ENCODE peak calls at places on chromosomes 2 and 18, in ten cellular contexts. Y, I, V, W, N, F, C, Q, D and G are unnamed samples.

GRCh38 chr2:110853516-110853915 is 121.1 kb downstream of the ACOXL start:
- DNase-seq in Q (no peak), Y (peak), V (peak), W (peak), F (no peak), C (peak), I (no peak), N (peak), D (peak), G (no peak)

GRCh38 chr2:192246297-192246696 is 51.6 kb upstream of the TMEFF2 start:
- DNase-seq in C (no peak), F (no peak), N (no peak), I (no peak), W (no peak), V (no peak), Y (no peak), Q (no peak), D (no peak), G (no peak)

GRCh38 chr2:133711226-133711625 is 143.0 kb upstream of the NCKAP5 start:
- DNase-seq in N (peak), F (no peak), D (peak), I (no peak), C (no peak), Q (no peak), W (no peak), V (no peak), Y (no peak), G (no peak)

GRCh38 chr2:168995744-168996143 is 35.4 kb downstream of the ABCB11 start:
- DNase-seq in D (no peak), C (no peak), Y (no peak), I (no peak), Q (no peak), W (no peak), F (no peak), N (no peak), V (no peak), G (no peak)

GRCh38 chr2:182868423-182868822 is 2.0 kb upstream of the FRZB start:
- DNase-seq in Y (no peak), N (no peak), F (no peak), C (no peak), V (no peak), I (no peak), Q (no peak), W (no peak), D (no peak), G (no peak)

GRCh38 chr2:28340312-28341202 is 52.1 kb upstream of the FOSL2 start:
- DNase-seq in D (no peak), Q (no peak), I (no peak), W (no peak), Y (no peak), V (no peak), N (no peak), F (peak), C (no peak), G (no peak)

GRCh38 chr2:151669585-151670081 is 64.6 kb downstream of the NEB start:
- DNase-seq in C (no peak), V (peak), N (peak), Y (no peak), D (no peak), Q (no peak), I (no peak), W (peak), F (no peak), G (no peak)

GRCh38 chr2:239611222-239611795 is 210.5 kb upstream of the HDAC4 start:
- DNase-seq in Y (no peak), W (no peak), N (no peak), F (peak), C (no peak), D (no peak), I (no peak), Q (no peak), V (no peak), G (no peak)

GRCh38 chr2:134621939-134622705 is 96.7 kb downstream of the TMEM163 start:
- DNase-seq in Y (peak), I (no peak), D (no peak), Q (no peak), N (no peak), C (no peak), W (peak), F (no peak), V (peak), G (no peak)

GRCh38 chr2:96247896-96248295 is 17.9 kb downstream of the TMEM127 start:
- DNase-seq in V (no peak), Y (no peak), C (no peak), D (no peak), Q (no peak), I (no peak), W (no peak), N (no peak), F (peak), G (no peak)

GRCh38 chr2:15615310-15615920 is 23.7 kb downstream of the DDX1 start:
- DNase-seq in F (no peak), I (no peak), Y (no peak), C (no peak), W (no peak), N (no peak), V (no peak), Q (no peak), D (no peak), G (no peak)

GRCh38 chr18:74662622-74663021 is 65.0 kb downstream of the ZNF407 start:
- DNase-seq in I (no peak), F (no peak), W (no peak), Q (no peak), Y (no peak), V (no peak), C (no peak), N (no peak), D (no peak), G (no peak)

GRCh38 chr2:16334366-16334765 is 331.3 kb downstream of the CYRIA start:
- DNase-seq in V (no peak), Y (no peak), N (no peak), W (no peak), F (no peak), I (no peak), Q (no peak), D (no peak), C (no peak), G (no peak)

GRCh38 chr2:177466337-177467195 is 74.0 kb downstream of the AGPS start:
- DNase-seq in N (peak), F (no peak), Q (no peak), I (no peak), D (no peak), W (no peak), C (no peak), V (peak), Y (no peak), G (no peak)

GRCh38 chr2:46849741-46850474 is 65.7 kb downstream of the MCFD2 start:
- DNase-seq in I (no peak), Y (peak), F (peak), C (no peak), D (no peak), W (no peak), V (peak), Q (no peak), N (no peak), G (no peak)

GRCh38 chr18:61025596-61025995 is 307.6 kb upstream of the CDH20 start:
- DNase-seq in Q (no peak), F (no peak), N (no peak), C (no peak), V (no peak), W (no peak), I (no peak), Y (no peak), D (no peak), G (no peak)

GRCh38 chr2:27212626-27213471 is 781 bp upstream of the SLC5A6 start:
- DNase-seq in Y (peak), V (peak), W (peak), N (peak), Q (no peak), C (peak), D (peak), F (peak), I (no peak), G (no peak)

GRCh38 chr2:11955883-11956282 is 209.5 kb downstream of the LPIN1 start:
- DNase-seq in Q (no peak), N (peak), C (no peak), F (no peak), W (peak), I (no peak), Y (no peak), D (no peak), V (no peak), G (no peak)

GRCh38 chr2:225041871-225042799 is at the start of gene DOCK10:
- DNase-seq in Q (no peak), Y (peak), C (peak), W (peak), V (peak), D (peak), N (peak), F (no peak), I (no peak), G (no peak)

GRCh38 chr18:49399003-49399402 is 61.4 kb downstream of the DYM start:
- DNase-seq in D (peak), N (no peak), W (peak), C (no peak), Y (peak), V (peak), Q (no peak), I (peak), F (peak), G (no peak)

GRCh38 chr2:42513252-42513918 is 19.6 kb upstream of the KCNG3 start:
- DNase-seq in C (peak), V (peak), I (peak), Q (no peak), Y (peak), F (no peak), W (peak), D (peak), N (peak), G (peak)

GRCh38 chr2:224946911-224947310 is 95.4 kb downstream of the DOCK10 start:
- DNase-seq in Y (peak), F (no peak), W (peak), D (no peak), I (no peak), N (no peak), C (no peak), Q (no peak), V (peak), G (no peak)

GRCh38 chr2:58762176-58762781 is 521.2 kb upstream of the FANCL start:
- DNase-seq in C (peak), V (peak), F (no peak), I (peak), D (peak), Q (no peak), N (peak), Y (peak), W (peak), G (peak)
- TF ChIP-seq CTCF in C (peak), V (peak), F (peak), I (no peak), D (peak), Q (peak), N (peak), Y (peak), W (peak), G (peak)

DNA sequence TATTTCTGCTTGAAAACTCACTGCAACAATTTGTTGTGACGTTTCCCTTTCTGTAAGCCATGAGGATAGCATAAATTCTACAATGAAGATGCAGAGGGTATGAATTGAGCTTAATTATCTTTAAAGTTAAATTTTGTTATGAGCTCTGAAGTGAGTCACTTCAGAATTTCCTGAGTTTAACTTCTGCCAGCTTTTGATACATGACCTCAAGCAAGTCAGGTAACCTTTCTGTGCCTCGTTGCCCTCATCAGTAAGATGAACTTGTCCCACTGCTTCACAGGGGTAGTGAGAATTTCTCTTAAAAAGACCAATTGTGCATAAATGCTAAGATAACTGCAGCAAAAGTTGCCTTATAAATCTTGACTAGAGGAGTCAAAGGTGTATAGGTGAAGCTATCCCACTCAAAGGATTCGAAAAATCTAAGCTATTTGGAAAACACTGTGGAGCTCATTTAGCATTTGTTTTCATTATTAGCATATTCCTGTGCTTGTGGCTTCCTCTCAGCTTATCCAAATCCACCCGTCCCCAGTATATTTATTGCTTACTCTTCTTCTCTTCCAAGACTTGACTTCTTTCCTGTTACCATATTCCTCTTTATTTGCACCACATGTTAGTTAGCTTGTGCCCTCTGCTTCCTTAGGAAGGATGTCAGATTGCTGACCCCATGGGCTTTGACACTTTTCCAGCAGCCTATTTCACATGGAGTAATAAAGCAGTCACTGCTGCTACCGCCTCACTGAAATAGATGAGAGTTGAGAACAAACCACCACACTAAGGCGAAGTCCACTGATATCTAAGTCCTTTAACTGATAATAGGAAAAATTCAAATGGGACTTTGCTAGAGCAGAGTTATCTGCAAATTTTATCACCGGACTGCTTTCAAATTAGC is 428.6 kb downstream of the ERBB4 start:
- DNase-seq in F (no peak), N (no peak), D (no peak), Q (no peak), Y (no peak), C (no peak), V (no peak), W (no peak), I (no peak), G (no peak)
- TF ChIP-seq CTCF in F (no peak), N (no peak), D (no peak), Q (no peak), Y (no peak), C (no peak), V (no peak), W (no peak), I (no peak), G (no peak)

DNA sequence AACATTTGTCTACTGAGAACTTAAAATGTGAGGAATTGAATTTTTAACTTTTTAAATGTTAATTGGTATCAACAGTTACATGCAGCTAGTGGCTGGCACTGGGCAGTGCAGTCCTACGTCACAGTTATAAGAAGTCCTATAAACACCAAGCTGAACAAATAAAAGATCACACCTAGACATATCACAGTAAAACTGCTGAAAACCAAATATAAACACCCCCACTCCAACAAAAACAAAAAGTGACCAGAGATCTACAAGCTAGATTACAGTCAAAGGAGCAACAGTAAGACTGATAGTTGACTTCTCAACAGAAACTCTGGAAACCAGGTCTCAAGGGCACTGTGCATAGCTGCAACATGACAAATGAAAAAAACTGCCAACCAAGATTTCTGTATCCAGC is 19.4 kb downstream of the TLK1 start:
- DNase-seq in V (peak), C (no peak), Y (peak), N (no peak), W (no peak), I (no peak), Q (no peak), F (no peak), D (no peak), G (no peak)
- TF ChIP-seq CTCF in V (no peak), C (no peak), Y (no peak), N (no peak), W (no peak), I (no peak), Q (no peak), F (peak), D (no peak), G (no peak)

DNA sequence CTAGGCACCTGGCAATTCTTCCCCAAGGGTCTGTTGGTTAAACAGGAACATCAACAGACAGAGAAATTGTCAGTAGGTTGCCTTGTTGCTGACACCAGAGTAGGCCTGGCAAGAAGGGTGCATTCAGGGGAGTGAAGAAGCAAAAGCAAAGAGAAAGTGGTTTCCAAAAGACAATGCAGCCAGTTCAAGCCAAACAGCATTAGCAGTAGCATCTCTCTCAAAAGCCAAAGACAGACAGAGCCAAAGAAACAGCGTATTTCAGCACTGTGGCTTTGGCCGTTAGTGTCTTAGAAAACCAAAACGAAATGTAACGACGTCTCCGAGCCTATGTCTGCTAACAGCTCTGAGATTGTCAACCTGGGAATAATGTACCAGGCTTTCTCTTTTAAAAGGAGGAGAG is 178.5 kb downstream of the NRP2 start:
- DNase-seq in N (no peak), I (no peak), Q (no peak), W (no peak), V (no peak), F (no peak), Y (no peak), D (no peak), C (no peak), G (no peak)
- TF ChIP-seq CTCF in N (no peak), I (no peak), Q (no peak), W (no peak), V (no peak), F (no peak), Y (no peak), D (no peak), C (no peak), G (no peak)

GRCh38 chr2:124805060-124805459 is 780.0 kb downstream of the CNTNAP5 start:
- DNase-seq in D (no peak), W (no peak), C (no peak), I (no peak), F (no peak), N (no peak), Q (peak), Y (no peak), V (no peak), G (no peak)

GRCh38 chr2:124816007-124816406 is 790.9 kb downstream of the CNTNAP5 start:
- DNase-seq in V (no peak), I (no peak), F (no peak), D (no peak), C (no peak), Q (no peak), N (no peak), W (no peak), Y (no peak), G (no peak)

GRCh38 chr2:124804014-124804940 is 779.2 kb downstream of the CNTNAP5 start:
- DNase-seq in Y (peak), C (peak), N (peak), W (peak), F (no peak), I (no peak), D (peak), Q (peak), V (peak), G (no peak)

GRCh38 chr2:124815386-124815785 is 790.3 kb downstream of the CNTNAP5 start:
- DNase-seq in D (no peak), N (no peak), Q (no peak), I (no peak), Y (no peak), W (peak), V (no peak), C (no peak), F (no peak), G (no peak)

DNA sequence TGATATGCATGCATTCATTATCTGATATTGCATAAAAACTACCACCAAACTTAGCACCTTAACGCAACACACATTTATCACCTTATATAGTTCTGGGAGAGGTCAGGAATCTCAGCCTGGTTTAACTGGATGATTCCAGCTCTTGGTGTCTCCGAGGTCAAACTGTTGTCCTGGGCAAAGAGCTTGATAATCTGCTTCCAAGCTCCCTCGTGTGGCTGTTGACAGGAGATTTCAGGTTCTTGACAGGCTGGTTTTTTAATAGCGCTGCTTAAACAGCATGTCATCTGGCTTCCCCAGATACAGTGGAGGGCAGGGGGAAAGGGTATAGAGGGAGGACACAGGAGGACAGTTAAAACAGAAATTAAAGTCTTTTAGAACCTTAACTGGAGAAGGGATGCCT is 785.0 kb downstream of the CNTNAP5 start:
- DNase-seq in W (peak), I (no peak), Q (no peak), N (peak), F (no peak), D (peak), V (no peak), C (peak), Y (no peak), G (no peak)
- TF ChIP-seq CTCF in W (peak), I (no peak), Q (peak), N (peak), F (peak), D (peak), V (no peak), C (no peak), Y (no peak), G (no peak)

GRCh38 chr2:119488245-119489182 is 35.8 kb downstream of the SCTR start:
- DNase-seq in Y (no peak), I (peak), V (no peak), D (no peak), W (no peak), Q (no peak), N (no peak), C (no peak), F (no peak), G (no peak)
- TF ChIP-seq CTCF in Y (no peak), I (no peak), V (no peak), D (no peak), W (peak), Q (no peak), N (no peak), C (no peak), F (no peak), G (no peak)

DNA sequence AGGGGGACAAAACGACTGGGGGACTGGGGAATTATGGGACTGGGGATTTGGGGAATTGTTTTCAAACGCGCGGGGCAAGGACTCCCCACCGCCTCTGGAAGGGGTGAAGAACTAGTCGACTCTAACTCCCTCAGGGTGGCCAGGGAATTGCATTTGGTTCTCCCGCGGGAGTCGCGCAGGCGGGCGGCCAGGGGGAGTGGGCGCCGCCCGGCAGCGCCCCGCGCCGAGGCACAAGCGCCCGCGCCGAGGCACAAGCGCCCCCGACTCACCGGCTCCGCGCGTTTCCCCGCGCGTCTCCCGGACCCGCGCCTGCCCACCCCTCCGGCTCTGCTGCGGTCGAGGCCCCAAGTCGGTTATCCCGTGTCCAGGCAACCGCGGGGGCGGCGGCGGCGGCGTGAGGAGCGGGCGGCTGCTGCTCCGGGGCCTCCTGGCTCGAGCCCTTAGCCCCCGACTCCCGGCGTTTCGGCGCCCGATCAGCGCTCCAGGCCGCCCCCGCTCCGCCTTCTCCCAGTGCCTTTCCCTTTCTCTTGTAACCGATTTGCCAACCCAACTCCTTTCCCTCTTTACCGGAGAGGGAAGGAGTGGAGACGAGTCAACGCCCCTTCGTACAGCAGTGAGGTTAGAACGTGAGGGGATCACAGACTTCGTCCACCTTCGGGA is at the start of gene CCDC178:
- DNase-seq in V (peak), Y (peak), W (no peak), Q (no peak), F (peak), D (peak), N (peak), I (no peak), C (no peak), G (no peak)
- TF ChIP-seq CTCF in V (no peak), Y (no peak), W (no peak), Q (no peak), F (no peak), D (peak), N (peak), I (no peak), C (no peak), G (no peak)

GRCh38 chr2:61898810-61899209 is 6.7 kb upstream of the COMMD1 start:
- DNase-seq in I (no peak), F (no peak), C (no peak), D (no peak), Q (no peak), Y (peak), N (no peak), V (no peak), W (peak), G (no peak)
- TF ChIP-seq CTCF in I (no peak), F (no peak), C (peak), D (no peak), Q (peak), Y (peak), N (peak), V (peak), W (peak), G (peak)